ENCODE peak calls at places on chromosomes 12 and 14, in ten cellular contexts. Y is cardiac muscle cell; B is PC-9; F is psoas muscle; D is CD8-positive, alpha-beta T cell; H is MCF 10A; P is GM13976; U is astrocyte; A is left lung; E is upper lobe of right lung. I is an unnamed sample.

GRCh38 chr12:95004610-95005009 is 1.1 kb upstream of the NDUFA12 start:
- DNase-seq in F (no peak), B (no peak), U (no peak), A (no peak), E (no peak), P (no peak), D (no peak), H (no peak), Y (no peak), I (no peak)

GRCh38 chr14:95317817-95318343 is 1.8 kb downstream of the CLMN start:
- DNase-seq in E (no peak), Y (no peak), P (no peak), A (no peak), U (no peak), B (no peak), H (no peak), F (no peak), D (no peak), I (no peak)

GRCh38 chr12:127125607-127126259 is 1141.2 kb upstream of the TMEM132C start:
- DNase-seq in P (no peak), H (peak), D (no peak), U (peak), F (no peak), Y (no peak), A (no peak), E (no peak), B (peak), I (peak)

GRCh38 chr12:14048949-14049545 is 67.6 kb upstream of the GRIN2B start:
- DNase-seq in H (no peak), U (no peak), F (no peak), D (no peak), A (no peak), E (no peak), P (no peak), Y (no peak), B (no peak), I (no peak)

GRCh38 chr14:42854061-42854460 is 1247.4 kb downstream of the LRFN5 start:
- DNase-seq in A (no peak), F (no peak), B (no peak), D (no peak), Y (no peak), H (no peak), E (no peak), U (no peak), P (no peak), I (no peak)

GRCh38 chr12:31991146-31991545 is 31.9 kb downstream of the RESF1 start:
- DNase-seq in F (no peak), U (no peak), E (no peak), D (no peak), P (no peak), Y (no peak), A (no peak), B (no peak), H (no peak), I (no peak)

GRCh38 chr12:6961278-6961694 is 9.2 kb downstream of the PHB2 start:
- DNase-seq in A (peak), B (peak), P (peak), H (peak), E (peak), U (peak), Y (no peak), D (peak), F (peak), I (no peak)

GRCh38 chr12:38983117-38983571 is 77.8 kb upstream of the CPNE8 start:
- DNase-seq in D (no peak), B (no peak), P (no peak), A (no peak), Y (no peak), U (no peak), F (no peak), H (no peak), E (no peak), I (no peak)

GRCh38 chr12:109463776-109464175 is 13.3 kb downstream of the KCTD10 start:
- DNase-seq in E (no peak), H (no peak), Y (no peak), U (no peak), A (no peak), D (no peak), F (peak), B (no peak), P (no peak), I (no peak)

GRCh38 chr12:67279637-67280036 is 10.5 kb downstream of the CAND1 start:
- DNase-seq in Y (no peak), P (no peak), D (no peak), E (no peak), H (no peak), F (no peak), A (no peak), U (no peak), B (no peak), I (no peak)

GRCh38 chr12:24913953-24914352 is 34.9 kb downstream of the BCAT1 start:
- DNase-seq in A (no peak), P (no peak), B (no peak), H (no peak), Y (no peak), E (no peak), F (no peak), D (no peak), U (no peak), I (no peak)

GRCh38 chr14:63432228-63432627 is 110.9 kb downstream of the PPP2R5E start:
- DNase-seq in E (no peak), D (no peak), Y (no peak), A (no peak), H (no peak), U (no peak), F (no peak), P (no peak), B (no peak), I (no peak)

DNA sequence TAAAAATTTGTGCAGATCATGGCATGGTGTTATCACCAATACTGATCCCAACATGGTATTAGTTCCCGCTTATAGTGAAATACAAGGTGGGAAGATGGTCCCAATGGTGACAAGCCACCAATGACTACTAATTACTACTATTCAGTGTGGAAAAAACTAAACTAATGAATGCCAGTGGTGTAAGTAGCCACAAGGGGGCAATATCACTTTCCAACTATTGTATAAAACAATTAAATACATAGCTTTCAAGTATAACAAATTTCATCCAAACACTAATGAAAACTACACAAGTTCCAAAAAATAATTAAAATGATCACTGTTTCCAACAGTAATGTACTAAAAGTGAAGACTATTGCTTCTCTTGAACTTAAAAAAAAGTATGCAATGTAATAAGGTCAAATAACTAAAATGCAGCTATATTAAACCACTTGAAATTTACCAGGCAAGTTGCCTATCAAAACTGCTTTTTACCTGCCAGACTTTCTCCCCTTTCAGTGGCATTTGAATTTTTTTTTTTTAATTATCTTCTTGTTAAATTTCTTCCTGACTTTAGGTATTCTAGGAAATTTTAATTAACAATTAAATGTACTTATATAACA is 58.0 kb downstream of the PAPLN start:
- DNase-seq in B (no peak), D (no peak), E (no peak), P (peak), A (no peak), H (peak), F (no peak), U (peak), Y (peak), I (peak)
- TF ChIP-seq CTCF in B (peak), D (peak), E (peak), P (peak), A (peak), H (peak), F (peak), U (peak), Y (peak), I (peak)

DNA sequence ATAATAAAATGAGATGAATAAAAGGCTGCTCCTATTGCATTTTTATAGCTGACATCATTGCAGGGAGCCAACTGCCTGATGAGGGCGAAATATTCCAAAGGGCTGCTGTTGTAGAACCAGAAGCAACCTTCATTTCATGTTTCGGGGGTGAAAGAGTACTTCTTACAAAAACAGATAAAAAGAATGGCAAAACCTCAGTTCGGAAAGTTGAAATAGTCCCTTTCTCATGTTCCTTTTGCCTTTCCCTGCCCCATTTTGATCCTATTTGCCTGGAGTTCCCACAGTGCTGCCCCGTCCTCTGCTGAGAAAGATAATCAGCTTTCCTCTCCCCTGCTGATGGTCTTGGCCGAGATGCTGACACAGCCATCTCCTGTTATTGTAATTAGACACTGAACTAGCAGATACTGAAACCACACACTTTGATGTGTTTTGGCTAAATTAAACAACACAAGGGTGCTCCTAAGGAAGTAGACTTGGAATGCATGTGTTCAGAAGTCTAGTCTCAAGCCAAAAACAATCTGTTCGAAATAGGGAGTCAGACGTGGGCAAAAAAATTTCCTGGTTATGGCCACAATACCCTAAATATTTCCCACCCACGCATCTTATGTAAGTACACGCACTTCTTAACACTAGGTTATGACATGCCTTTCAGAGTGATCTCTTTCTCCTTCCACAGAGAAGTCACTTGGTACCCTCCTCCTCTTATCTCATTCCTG is 117.2 kb downstream of the PPM1H start:
- DNase-seq in A (no peak), H (peak), P (no peak), U (peak), E (no peak), B (no peak), Y (no peak), F (no peak), D (no peak), I (no peak)
- TF ChIP-seq CTCF in A (no peak), H (no peak), P (no peak), U (no peak), E (no peak), B (no peak), Y (no peak), F (no peak), D (no peak), I (no peak)

GRCh38 chr12:128833418-128833817 is 9.7 kb upstream of the SLC15A4 start:
- DNase-seq in A (no peak), Y (no peak), F (no peak), E (no peak), U (no peak), P (no peak), H (no peak), D (no peak), B (no peak), I (no peak)
- TF ChIP-seq CTCF in A (no peak), Y (no peak), F (no peak), E (no peak), U (no peak), P (no peak), H (no peak), D (no peak), B (no peak), I (no peak)

GRCh38 chr14:36229262-36229661 is 52.7 kb upstream of the PTCSC3 start:
- DNase-seq in A (no peak), B (no peak), P (no peak), E (no peak), Y (no peak), D (no peak), F (no peak), H (no peak), U (no peak), I (no peak)
- TF ChIP-seq CTCF in A (no peak), B (no peak), P (no peak), E (no peak), Y (no peak), D (no peak), F (no peak), H (no peak), U (no peak), I (no peak)